ENCODE peak calls at places on chromosomes 16 and 17, in five cellular contexts. One of them, this sample, is unnamed.

GRCh38 chr17:49851387-49852291 is 3.8 kb upstream of the TAC4 start:
- DNase-seq in progenitor cell of endocrine pancreas: peak
- DNase-seq in upper lobe of right lung: peak
- DNase-seq in stimulated activated CD4-positive, alpha-beta T cell treated with anti-CD3 and anti-CD28 coated beads, Interleukin-1b, Interleukin-23, amount 100 ng/mL, for 1 hour: peak
- DNase-seq in left colon: peak
- DNase-seq in this sample: peak

GRCh38 chr16:28473714-28474265 is 1.7 kb upstream of the NPIPB7 start:
- DNase-seq in progenitor cell of endocrine pancreas: no peak
- DNase-seq in upper lobe of right lung: peak
- DNase-seq in stimulated activated CD4-positive, alpha-beta T cell treated with anti-CD3 and anti-CD28 coated beads, Interleukin-1b, Interleukin-23, amount 100 ng/mL, for 1 hour: no peak
- DNase-seq in left colon: no peak
- DNase-seq in this sample: no peak

GRCh38 chr17:80940171-80941123 is 51.2 kb upstream of the CHMP6 start:
- DNase-seq in progenitor cell of endocrine pancreas: no peak
- DNase-seq in upper lobe of right lung: peak
- DNase-seq in stimulated activated CD4-positive, alpha-beta T cell treated with anti-CD3 and anti-CD28 coated beads, Interleukin-1b, Interleukin-23, amount 100 ng/mL, for 1 hour: no peak
- DNase-seq in left colon: no peak
- DNase-seq in this sample: no peak

GRCh38 chr16:28984619-28985135 is at the start of gene LAT:
- DNase-seq in progenitor cell of endocrine pancreas: no peak
- DNase-seq in upper lobe of right lung: peak
- DNase-seq in stimulated activated CD4-positive, alpha-beta T cell treated with anti-CD3 and anti-CD28 coated beads, Interleukin-1b, Interleukin-23, amount 100 ng/mL, for 1 hour: peak
- DNase-seq in left colon: peak
- DNase-seq in this sample: no peak

GRCh38 chr17:81153340-81153803 is 11.9 kb upstream of the PVALEF start:
- DNase-seq in progenitor cell of endocrine pancreas: no peak
- DNase-seq in upper lobe of right lung: no peak
- DNase-seq in stimulated activated CD4-positive, alpha-beta T cell treated with anti-CD3 and anti-CD28 coated beads, Interleukin-1b, Interleukin-23, amount 100 ng/mL, for 1 hour: no peak
- DNase-seq in left colon: no peak
- DNase-seq in this sample: no peak

GRCh38 chr17:46940692-46941404 is 17.9 kb downstream of the GOSR2 start:
- DNase-seq in progenitor cell of endocrine pancreas: peak
- DNase-seq in upper lobe of right lung: no peak
- DNase-seq in stimulated activated CD4-positive, alpha-beta T cell treated with anti-CD3 and anti-CD28 coated beads, Interleukin-1b, Interleukin-23, amount 100 ng/mL, for 1 hour: peak
- DNase-seq in left colon: peak
- DNase-seq in this sample: peak

GRCh38 chr17:45919136-45919535 is 24.8 kb downstream of the MAPT start:
- DNase-seq in progenitor cell of endocrine pancreas: no peak
- DNase-seq in upper lobe of right lung: no peak
- DNase-seq in stimulated activated CD4-positive, alpha-beta T cell treated with anti-CD3 and anti-CD28 coated beads, Interleukin-1b, Interleukin-23, amount 100 ng/mL, for 1 hour: no peak
- DNase-seq in left colon: no peak
- DNase-seq in this sample: no peak

GRCh38 chr17:14398766-14399165 is 97.9 kb downstream of the HS3ST3B1 start:
- DNase-seq in progenitor cell of endocrine pancreas: no peak
- DNase-seq in upper lobe of right lung: no peak
- DNase-seq in stimulated activated CD4-positive, alpha-beta T cell treated with anti-CD3 and anti-CD28 coated beads, Interleukin-1b, Interleukin-23, amount 100 ng/mL, for 1 hour: no peak
- DNase-seq in left colon: no peak
- DNase-seq in this sample: no peak

GRCh38 chr17:7842950-7843535 is 9.0 kb downstream of the KDM6B start:
- DNase-seq in progenitor cell of endocrine pancreas: no peak
- DNase-seq in upper lobe of right lung: peak
- DNase-seq in stimulated activated CD4-positive, alpha-beta T cell treated with anti-CD3 and anti-CD28 coated beads, Interleukin-1b, Interleukin-23, amount 100 ng/mL, for 1 hour: no peak
- DNase-seq in left colon: peak
- DNase-seq in this sample: peak

GRCh38 chr16:52497067-52497816 is 49.7 kb downstream of the TOX3 start:
- DNase-seq in progenitor cell of endocrine pancreas: no peak
- DNase-seq in upper lobe of right lung: no peak
- DNase-seq in stimulated activated CD4-positive, alpha-beta T cell treated with anti-CD3 and anti-CD28 coated beads, Interleukin-1b, Interleukin-23, amount 100 ng/mL, for 1 hour: no peak
- DNase-seq in left colon: no peak
- DNase-seq in this sample: peak

GRCh38 chr16:84043486-84044107 is 1.0 kb upstream of the SLC38A8 start:
- DNase-seq in progenitor cell of endocrine pancreas: no peak
- DNase-seq in upper lobe of right lung: peak
- DNase-seq in stimulated activated CD4-positive, alpha-beta T cell treated with anti-CD3 and anti-CD28 coated beads, Interleukin-1b, Interleukin-23, amount 100 ng/mL, for 1 hour: no peak
- DNase-seq in left colon: no peak
- DNase-seq in this sample: no peak

GRCh38 chr16:68086336-68086821 is 1.2 kb downstream of the NFATC3 start:
- DNase-seq in progenitor cell of endocrine pancreas: no peak
- DNase-seq in upper lobe of right lung: no peak
- DNase-seq in stimulated activated CD4-positive, alpha-beta T cell treated with anti-CD3 and anti-CD28 coated beads, Interleukin-1b, Interleukin-23, amount 100 ng/mL, for 1 hour: no peak
- DNase-seq in left colon: no peak
- DNase-seq in this sample: peak

GRCh38 chr17:51035436-51035835 is 85.2 kb downstream of the SPAG9 start:
- DNase-seq in progenitor cell of endocrine pancreas: no peak
- DNase-seq in upper lobe of right lung: no peak
- DNase-seq in stimulated activated CD4-positive, alpha-beta T cell treated with anti-CD3 and anti-CD28 coated beads, Interleukin-1b, Interleukin-23, amount 100 ng/mL, for 1 hour: no peak
- DNase-seq in left colon: no peak
- DNase-seq in this sample: no peak

GRCh38 chr17:8117980-8118768 is at the start of gene ALOXE3:
- DNase-seq in progenitor cell of endocrine pancreas: no peak
- DNase-seq in upper lobe of right lung: no peak
- DNase-seq in stimulated activated CD4-positive, alpha-beta T cell treated with anti-CD3 and anti-CD28 coated beads, Interleukin-1b, Interleukin-23, amount 100 ng/mL, for 1 hour: no peak
- DNase-seq in left colon: peak
- DNase-seq in this sample: peak

GRCh38 chr16:11140867-11141266 is 115.1 kb downstream of the SOCS1 start:
- DNase-seq in progenitor cell of endocrine pancreas: no peak
- DNase-seq in upper lobe of right lung: no peak
- DNase-seq in stimulated activated CD4-positive, alpha-beta T cell treated with anti-CD3 and anti-CD28 coated beads, Interleukin-1b, Interleukin-23, amount 100 ng/mL, for 1 hour: no peak
- DNase-seq in left colon: no peak
- DNase-seq in this sample: no peak

GRCh38 chr16:87801679-87802300 is 36.0 kb upstream of the KLHDC4 start:
- DNase-seq in progenitor cell of endocrine pancreas: no peak
- DNase-seq in upper lobe of right lung: no peak
- DNase-seq in stimulated activated CD4-positive, alpha-beta T cell treated with anti-CD3 and anti-CD28 coated beads, Interleukin-1b, Interleukin-23, amount 100 ng/mL, for 1 hour: no peak
- DNase-seq in left colon: no peak
- DNase-seq in this sample: no peak

GRCh38 chr17:59341922-59342321 is 10.5 kb downstream of the YPEL2 start:
- DNase-seq in progenitor cell of endocrine pancreas: no peak
- DNase-seq in upper lobe of right lung: no peak
- DNase-seq in stimulated activated CD4-positive, alpha-beta T cell treated with anti-CD3 and anti-CD28 coated beads, Interleukin-1b, Interleukin-23, amount 100 ng/mL, for 1 hour: no peak
- DNase-seq in left colon: no peak
- DNase-seq in this sample: no peak

GRCh38 chr16:893360-893759 is 77.4 kb downstream of the LMF1 start:
- DNase-seq in progenitor cell of endocrine pancreas: no peak
- DNase-seq in upper lobe of right lung: no peak
- DNase-seq in stimulated activated CD4-positive, alpha-beta T cell treated with anti-CD3 and anti-CD28 coated beads, Interleukin-1b, Interleukin-23, amount 100 ng/mL, for 1 hour: no peak
- DNase-seq in left colon: no peak
- DNase-seq in this sample: no peak

GRCh38 chr16:57012353-57012752 is 23.0 kb downstream of the NLRC5 start:
- DNase-seq in progenitor cell of endocrine pancreas: no peak
- DNase-seq in upper lobe of right lung: no peak
- DNase-seq in stimulated activated CD4-positive, alpha-beta T cell treated with anti-CD3 and anti-CD28 coated beads, Interleukin-1b, Interleukin-23, amount 100 ng/mL, for 1 hour: no peak
- DNase-seq in left colon: no peak
- DNase-seq in this sample: no peak